ENCODE peak calls at places on chromosomes 6 and 20, in five cellular contexts. B is ELR, X is RPMI7951, C is A172, U is H7. W is an unnamed sample.

GRCh38 chr20:11585752-11586352 is 331.8 kb upstream of the BTBD3 start:
- DNase-seq in B (peak; percentile 28), X (peak; percentile 6), C (peak; percentile 13), U (no peak), W (peak; percentile 10)

GRCh38 chr20:38825901-38826625 is 20.6 kb downstream of the PPP1R16B start:
- DNase-seq in B (peak; percentile 36), X (peak; percentile 68), C (peak; percentile 55), U (peak; percentile 66), W (peak; percentile 64)

GRCh38 chr6:11535801-11536230 is 1.7 kb upstream of the TMEM170B start:
- DNase-seq in B (peak; percentile 70), X (peak; percentile 44), C (peak; percentile 56), U (no peak), W (peak; percentile 45)

GRCh38 chr6:145225500-145225899 is 509.8 kb downstream of the EPM2A start:
- DNase-seq in B (no peak), X (no peak), C (no peak), U (no peak), W (no peak)

GRCh38 chr6:75438186-75438880 is 55.3 kb downstream of the FILIP1 start:
- DNase-seq in B (no peak), X (no peak), C (no peak), U (no peak), W (no peak)

GRCh38 chr6:158488065-158488464 is 71.8 kb upstream of the TMEM181 start:
- DNase-seq in B (peak; percentile 97), X (peak; percentile 97), C (peak; percentile 93), U (no peak), W (peak; percentile 88)

GRCh38 chr6:155528982-155529453 is 73.4 kb upstream of the NOX3 start:
- DNase-seq in B (peak; percentile 87), X (peak; percentile 84), C (peak; percentile 83), U (no peak), W (peak; percentile 65)

GRCh38 chr6:21949211-21949801 is 347.5 kb downstream of the PRL start:
- DNase-seq in B (no peak), X (peak; percentile 30), C (no peak), U (no peak), W (no peak)

GRCh38 chr6:33029297-33030184 is 20.1 kb upstream of the HLA-DOA start:
- DNase-seq in B (peak; percentile 17), X (peak; percentile 18), C (no peak), U (no peak), W (peak; percentile 16)

GRCh38 chr6:18477301-18477941 is 90.3 kb downstream of the RNF144B start:
- DNase-seq in B (peak; percentile 12), X (no peak), C (no peak), U (no peak), W (no peak)

GRCh38 chr6:166683477-166683876 is 56.4 kb upstream of the RPS6KA2 start:
- DNase-seq in B (peak; percentile 2), X (no peak), C (peak; percentile 64), U (no peak), W (no peak)

GRCh38 chr20:13915244-13915643 is 75.2 kb downstream of the SEL1L2 start:
- DNase-seq in B (no peak), X (no peak), C (no peak), U (no peak), W (no peak)

GRCh38 chr6:41191569-41191968 is 9.4 kb downstream of the TREML2 start:
- DNase-seq in B (peak; percentile 36), X (no peak), C (no peak), U (peak; percentile 90), W (peak; percentile 28)

GRCh38 chr6:143321687-143322086 is 128.8 kb downstream of the ADAT2 start:
- DNase-seq in B (no peak), X (no peak), C (no peak), U (no peak), W (no peak)

GRCh38 chr6:6543181-6543879 is 45.2 kb upstream of the LY86 start:
- DNase-seq in B (no peak), X (no peak), C (no peak), U (no peak), W (peak; percentile 88)

GRCh38 chr20:15297059-15297875 is 959.9 kb upstream of the FLRT3 start:
- DNase-seq in B (no peak), X (no peak), C (no peak), U (no peak), W (no peak)

GRCh38 chr20:20225325-20225724 is 142.6 kb upstream of the INSM1 start:
- DNase-seq in B (no peak), X (no peak), C (no peak), U (peak; percentile 41), W (no peak)

GRCh38 chr6:45447721-45448120 is 70.0 kb upstream of the SUPT3H start:
- DNase-seq in B (no peak), X (no peak), C (no peak), U (no peak), W (no peak)

GRCh38 chr20:2327620-2328555 is 32.1 kb downstream of the TGM3 start:
- DNase-seq in B (no peak), X (no peak), C (no peak), U (no peak), W (no peak)

GRCh38 chr20:18831830-18832229 is 18.2 kb downstream of the SCP2D1 start:
- DNase-seq in B (peak; percentile 51), X (peak; percentile 76), C (peak; percentile 86), U (no peak), W (peak; percentile 5)

GRCh38 chr20:33524261-33524660 is 34.4 kb downstream of the CBFA2T2 start:
- DNase-seq in B (no peak), X (no peak), C (peak; percentile 42), U (no peak), W (no peak)

GRCh38 chr6:139257291-139257690 is 34.5 kb downstream of the TXLNB start:
- DNase-seq in B (no peak), X (no peak), C (no peak), U (no peak), W (no peak)

GRCh38 chr6:4253604-4254211 is 118.3 kb upstream of the ECI2 start:
- DNase-seq in B (peak; percentile 63), X (peak; percentile 60), C (peak; percentile 74), U (no peak), W (peak; percentile 61)

GRCh38 chr20:59295531-59295930 is 4.9 kb upstream of the EDN3 start:
- DNase-seq in B (no peak), X (no peak), C (no peak), U (no peak), W (no peak)

GRCh38 chr6:119071576-119071975 is 6.9 kb downstream of the FAM184A start:
- DNase-seq in B (no peak), X (no peak), C (no peak), U (no peak), W (no peak)

GRCh38 chr6:131096786-131097185 is 33.7 kb upstream of the EPB41L2 start:
- DNase-seq in B (no peak), X (peak; percentile 24), C (no peak), U (no peak), W (no peak)

GRCh38 chr6:167733740-167734661 is 92.7 kb upstream of the AFDN start:
- DNase-seq in B (no peak), X (peak; percentile 80), C (no peak), U (peak; percentile 23), W (no peak)

GRCh38 chr6:149777624-149778023 is 28.1 kb downstream of the PCMT1 start:
- DNase-seq in B (no peak), X (no peak), C (no peak), U (no peak), W (no peak)

GRCh38 chr6:13357551-13358075 is 29.3 kb upstream of the TBC1D7 start:
- DNase-seq in B (peak; percentile 26), X (peak; percentile 34), C (no peak), U (peak; percentile 82), W (peak; percentile 82)

GRCh38 chr20:19757487-19757972 is 528 bp upstream of the RIN2 start:
- DNase-seq in B (peak; percentile 81), X (peak; percentile 88), C (peak; percentile 55), U (peak; percentile 87), W (peak; percentile 84)

GRCh38 chr20:45306431-45306982 is at the start of gene RBPJL:
- DNase-seq in B (peak; percentile 32), X (no peak), C (no peak), U (peak; percentile 93), W (no peak)

GRCh38 chr20:21280496-21281016 is 22.6 kb upstream of the XRN2 start:
- DNase-seq in B (no peak), X (no peak), C (no peak), U (no peak), W (no peak)

GRCh38 chr6:118495639-118496296 is 52.3 kb upstream of the PLN start:
- DNase-seq in B (peak; percentile 68), X (peak; percentile 63), C (no peak), U (no peak), W (peak; percentile 32)

GRCh38 chr20:41167481-41168253 is 30.3 kb downstream of the PLCG1 start:
- DNase-seq in B (no peak), X (no peak), C (no peak), U (no peak), W (no peak)